ENCODE peak calls at places on chromosomes 16 and 17, in seven cellular contexts. One of them, this sample, is unnamed.

GRCh38 chr16:2799852-2800226 is 1.6 kb downstream of the PRSS41 start:
- DNase-seq in MM.1S: no peak
- DNase-seq in ascending aorta: no peak
- DNase-seq in effector memory CD4-positive, alpha-beta T cell: no peak
- DNase-seq in GM23338: no peak
- DNase-seq in upper lobe of right lung: peak; percentile 72
- DNase-seq in CD8-positive, alpha-beta T cell: no peak
- DNase-seq in this sample: no peak

GRCh38 chr17:63477471-63478440 is 895 bp downstream of the ACE start:
- DNase-seq in MM.1S: no peak
- DNase-seq in ascending aorta: no peak
- DNase-seq in effector memory CD4-positive, alpha-beta T cell: no peak
- DNase-seq in GM23338: no peak
- DNase-seq in upper lobe of right lung: no peak
- DNase-seq in CD8-positive, alpha-beta T cell: no peak
- DNase-seq in this sample: no peak

GRCh38 chr17:37661372-37662014 is 18.2 kb upstream of the DDX52 start:
- DNase-seq in MM.1S: no peak
- DNase-seq in ascending aorta: no peak
- DNase-seq in effector memory CD4-positive, alpha-beta T cell: no peak
- DNase-seq in GM23338: peak; percentile 49
- DNase-seq in upper lobe of right lung: no peak
- DNase-seq in CD8-positive, alpha-beta T cell: no peak
- DNase-seq in this sample: no peak

GRCh38 chr17:50604470-50604869 is 30.2 kb upstream of the ABCC3 start:
- DNase-seq in MM.1S: no peak
- DNase-seq in ascending aorta: no peak
- DNase-seq in effector memory CD4-positive, alpha-beta T cell: no peak
- DNase-seq in GM23338: peak; percentile 62
- DNase-seq in upper lobe of right lung: no peak
- DNase-seq in CD8-positive, alpha-beta T cell: no peak
- DNase-seq in this sample: no peak

GRCh38 chr16:55056585-55057520 is 126.2 kb downstream of the IRX5 start:
- DNase-seq in MM.1S: no peak
- DNase-seq in ascending aorta: no peak
- DNase-seq in effector memory CD4-positive, alpha-beta T cell: no peak
- DNase-seq in GM23338: peak; percentile 95
- DNase-seq in upper lobe of right lung: peak; percentile 42
- DNase-seq in CD8-positive, alpha-beta T cell: no peak
- DNase-seq in this sample: no peak

GRCh38 chr16:56671706-56672105 is 2.1 kb downstream of the MT1H start:
- DNase-seq in MM.1S: no peak
- DNase-seq in ascending aorta: no peak
- DNase-seq in effector memory CD4-positive, alpha-beta T cell: no peak
- DNase-seq in GM23338: no peak
- DNase-seq in upper lobe of right lung: no peak
- DNase-seq in CD8-positive, alpha-beta T cell: no peak
- DNase-seq in this sample: no peak

GRCh38 chr17:60630352-60630751 is 30.4 kb downstream of the PPM1D start:
- DNase-seq in MM.1S: no peak
- DNase-seq in ascending aorta: no peak
- DNase-seq in effector memory CD4-positive, alpha-beta T cell: no peak
- DNase-seq in GM23338: no peak
- DNase-seq in upper lobe of right lung: no peak
- DNase-seq in CD8-positive, alpha-beta T cell: no peak
- DNase-seq in this sample: no peak

GRCh38 chr16:58121132-58121531 is 8.0 kb downstream of the CFAP20 start:
- DNase-seq in MM.1S: no peak
- DNase-seq in ascending aorta: no peak
- DNase-seq in effector memory CD4-positive, alpha-beta T cell: no peak
- DNase-seq in GM23338: no peak
- DNase-seq in upper lobe of right lung: no peak
- DNase-seq in CD8-positive, alpha-beta T cell: no peak
- DNase-seq in this sample: no peak

GRCh38 chr17:9937164-9937835 is 32.2 kb upstream of the RCVRN start:
- DNase-seq in MM.1S: no peak
- DNase-seq in ascending aorta: no peak
- DNase-seq in effector memory CD4-positive, alpha-beta T cell: no peak
- DNase-seq in GM23338: no peak
- DNase-seq in upper lobe of right lung: no peak
- DNase-seq in CD8-positive, alpha-beta T cell: no peak
- DNase-seq in this sample: no peak

GRCh38 chr16:12646490-12647274 is 157.0 kb downstream of the CPPED1 start:
- DNase-seq in MM.1S: peak; percentile 6
- DNase-seq in ascending aorta: no peak
- DNase-seq in effector memory CD4-positive, alpha-beta T cell: no peak
- DNase-seq in GM23338: no peak
- DNase-seq in upper lobe of right lung: no peak
- DNase-seq in CD8-positive, alpha-beta T cell: no peak
- DNase-seq in this sample: no peak

GRCh38 chr16:87570938-87571867 is 31.1 kb upstream of the JPH3 start:
- DNase-seq in MM.1S: no peak
- DNase-seq in ascending aorta: peak; percentile 86
- DNase-seq in effector memory CD4-positive, alpha-beta T cell: no peak
- DNase-seq in GM23338: peak; percentile 89
- DNase-seq in upper lobe of right lung: peak; percentile 77
- DNase-seq in CD8-positive, alpha-beta T cell: no peak
- DNase-seq in this sample: peak; percentile 28

GRCh38 chr16:5028950-5029475 is 4.7 kb downstream of the NAGPA start:
- DNase-seq in MM.1S: no peak
- DNase-seq in ascending aorta: no peak
- DNase-seq in effector memory CD4-positive, alpha-beta T cell: no peak
- DNase-seq in GM23338: no peak
- DNase-seq in upper lobe of right lung: no peak
- DNase-seq in CD8-positive, alpha-beta T cell: no peak
- DNase-seq in this sample: no peak

GRCh38 chr17:21297026-21297520 is 12.6 kb downstream of the MAP2K3 start:
- DNase-seq in MM.1S: no peak
- DNase-seq in ascending aorta: no peak
- DNase-seq in effector memory CD4-positive, alpha-beta T cell: no peak
- DNase-seq in GM23338: no peak
- DNase-seq in upper lobe of right lung: peak; percentile 67
- DNase-seq in CD8-positive, alpha-beta T cell: no peak
- DNase-seq in this sample: no peak

GRCh38 chr16:84933774-84934571 is 77.4 kb downstream of the ZDHHC7 start:
- DNase-seq in MM.1S: no peak
- DNase-seq in ascending aorta: peak; percentile 91
- DNase-seq in effector memory CD4-positive, alpha-beta T cell: no peak
- DNase-seq in GM23338: no peak
- DNase-seq in upper lobe of right lung: peak; percentile 74
- DNase-seq in CD8-positive, alpha-beta T cell: no peak
- DNase-seq in this sample: no peak

GRCh38 chr16:85025781-85026653 is 1.6 kb upstream of the KIAA0513 start:
- DNase-seq in MM.1S: no peak
- DNase-seq in ascending aorta: no peak
- DNase-seq in effector memory CD4-positive, alpha-beta T cell: no peak
- DNase-seq in GM23338: no peak
- DNase-seq in upper lobe of right lung: no peak
- DNase-seq in CD8-positive, alpha-beta T cell: no peak
- DNase-seq in this sample: no peak

GRCh38 chr17:79093270-79093669 is 18.6 kb downstream of the ENGASE start:
- DNase-seq in MM.1S: no peak
- DNase-seq in ascending aorta: no peak
- DNase-seq in effector memory CD4-positive, alpha-beta T cell: no peak
- DNase-seq in GM23338: no peak
- DNase-seq in upper lobe of right lung: no peak
- DNase-seq in CD8-positive, alpha-beta T cell: no peak
- DNase-seq in this sample: no peak

GRCh38 chr17:19762515-19762961 is 14.4 kb upstream of the ALDH3A1 start:
- DNase-seq in MM.1S: peak; percentile 51
- DNase-seq in ascending aorta: peak; percentile 85
- DNase-seq in effector memory CD4-positive, alpha-beta T cell: peak; percentile 33
- DNase-seq in GM23338: peak; percentile 92
- DNase-seq in upper lobe of right lung: peak; percentile 88
- DNase-seq in CD8-positive, alpha-beta T cell: peak; percentile 81
- DNase-seq in this sample: peak; percentile 36

GRCh38 chr17:74851612-74852236 is 8.0 kb downstream of the GRIN2C start:
- DNase-seq in MM.1S: no peak
- DNase-seq in ascending aorta: no peak
- DNase-seq in effector memory CD4-positive, alpha-beta T cell: no peak
- DNase-seq in GM23338: peak; percentile 25
- DNase-seq in upper lobe of right lung: no peak
- DNase-seq in CD8-positive, alpha-beta T cell: no peak
- DNase-seq in this sample: no peak

GRCh38 chr16:65200857-65201256 is 79.0 kb upstream of the CDH11 start:
- DNase-seq in MM.1S: no peak
- DNase-seq in ascending aorta: no peak
- DNase-seq in effector memory CD4-positive, alpha-beta T cell: no peak
- DNase-seq in GM23338: no peak
- DNase-seq in upper lobe of right lung: no peak
- DNase-seq in CD8-positive, alpha-beta T cell: no peak
- DNase-seq in this sample: no peak

GRCh38 chr16:6038966-6039530 is 941.5 kb upstream of the EEF2KMT start:
- DNase-seq in MM.1S: no peak
- DNase-seq in ascending aorta: no peak
- DNase-seq in effector memory CD4-positive, alpha-beta T cell: no peak
- DNase-seq in GM23338: no peak
- DNase-seq in upper lobe of right lung: no peak
- DNase-seq in CD8-positive, alpha-beta T cell: no peak
- DNase-seq in this sample: no peak

GRCh38 chr16:85863384-85863774 is 35.6 kb upstream of the IRF8 start:
- DNase-seq in MM.1S: no peak
- DNase-seq in ascending aorta: no peak
- DNase-seq in effector memory CD4-positive, alpha-beta T cell: no peak
- DNase-seq in GM23338: no peak
- DNase-seq in upper lobe of right lung: no peak
- DNase-seq in CD8-positive, alpha-beta T cell: peak; percentile 11
- DNase-seq in this sample: no peak

GRCh38 chr16:20322696-20323095 is 4.6 kb downstream of the GP2 start:
- DNase-seq in MM.1S: no peak
- DNase-seq in ascending aorta: no peak
- DNase-seq in effector memory CD4-positive, alpha-beta T cell: no peak
- DNase-seq in GM23338: no peak
- DNase-seq in upper lobe of right lung: no peak
- DNase-seq in CD8-positive, alpha-beta T cell: no peak
- DNase-seq in this sample: no peak

GRCh38 chr16:20323591-20324117 is 3.7 kb downstream of the GP2 start:
- DNase-seq in MM.1S: no peak
- DNase-seq in ascending aorta: no peak
- DNase-seq in effector memory CD4-positive, alpha-beta T cell: no peak
- DNase-seq in GM23338: peak; percentile 9
- DNase-seq in upper lobe of right lung: no peak
- DNase-seq in CD8-positive, alpha-beta T cell: no peak
- DNase-seq in this sample: no peak

GRCh38 chr16:20320178-20320577 is 7.1 kb downstream of the GP2 start:
- DNase-seq in MM.1S: no peak
- DNase-seq in ascending aorta: no peak
- DNase-seq in effector memory CD4-positive, alpha-beta T cell: no peak
- DNase-seq in GM23338: no peak
- DNase-seq in upper lobe of right lung: no peak
- DNase-seq in CD8-positive, alpha-beta T cell: no peak
- DNase-seq in this sample: no peak

GRCh38 chr16:20320592-20320991 is 6.7 kb downstream of the GP2 start:
- DNase-seq in MM.1S: no peak
- DNase-seq in ascending aorta: no peak
- DNase-seq in effector memory CD4-positive, alpha-beta T cell: no peak
- DNase-seq in GM23338: no peak
- DNase-seq in upper lobe of right lung: no peak
- DNase-seq in CD8-positive, alpha-beta T cell: no peak
- DNase-seq in this sample: no peak

DNA sequence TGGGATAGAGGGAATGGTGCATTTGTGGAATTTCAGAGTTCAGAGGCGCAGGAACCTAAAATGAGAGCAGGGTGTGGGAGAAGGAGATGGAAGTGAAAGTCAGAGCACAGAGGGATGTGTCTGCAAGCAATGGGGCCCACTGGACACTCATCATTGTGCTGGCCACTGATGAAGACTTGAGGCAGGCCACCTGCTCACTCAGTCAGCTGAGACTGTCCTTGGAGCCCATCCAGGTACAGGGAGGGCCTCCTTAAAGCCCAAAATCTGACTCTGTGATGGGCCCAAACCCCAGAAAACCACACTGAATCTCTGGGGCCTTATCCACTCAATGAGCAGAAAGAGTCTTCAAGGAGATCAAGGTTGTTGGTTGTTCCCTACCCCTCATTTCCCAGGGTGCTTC is 5.6 kb downstream of the GP2 start:
- DNase-seq in MM.1S: no peak
- DNase-seq in ascending aorta: no peak
- DNase-seq in effector memory CD4-positive, alpha-beta T cell: no peak
- DNase-seq in GM23338: no peak
- DNase-seq in upper lobe of right lung: no peak
- DNase-seq in CD8-positive, alpha-beta T cell: no peak
- DNase-seq in this sample: no peak
- H3K4me3 ChIP-seq in MM.1S: no peak overlapping the region
- H3K4me3 ChIP-seq in ascending aorta: no peak overlapping the region
- H3K4me3 ChIP-seq in effector memory CD4-positive, alpha-beta T cell: no peak overlapping the region
- H3K4me3 ChIP-seq in GM23338: no peak overlapping the region
- H3K4me3 ChIP-seq in upper lobe of right lung: no peak overlapping the region
- H3K4me3 ChIP-seq in CD8-positive, alpha-beta T cell: no peak overlapping the region
- H3K4me3 ChIP-seq in this sample: no peak overlapping the region

GRCh38 chr17:81834831-81835267 is at the start of gene PPP1R27:
- DNase-seq in MM.1S: no peak
- DNase-seq in ascending aorta: no peak
- DNase-seq in effector memory CD4-positive, alpha-beta T cell: no peak
- DNase-seq in GM23338: no peak
- DNase-seq in upper lobe of right lung: no peak
- DNase-seq in CD8-positive, alpha-beta T cell: no peak
- DNase-seq in this sample: no peak
- H3K27ac ChIP-seq in MM.1S: no peak within 1 kb of the TSS
- H3K27ac ChIP-seq in ascending aorta: no peak within 1 kb of the TSS
- H3K27ac ChIP-seq in effector memory CD4-positive, alpha-beta T cell: peak within 1 kb of the TSS; percentile 81
- H3K27ac ChIP-seq in GM23338: peak within 1 kb of the TSS; percentile 87
- H3K27ac ChIP-seq in upper lobe of right lung: peak within 1 kb of the TSS; percentile 92
- H3K27ac ChIP-seq in CD8-positive, alpha-beta T cell: no peak within 1 kb of the TSS
- H3K27ac ChIP-seq in this sample: peak within 1 kb of the TSS; percentile 86

DNA sequence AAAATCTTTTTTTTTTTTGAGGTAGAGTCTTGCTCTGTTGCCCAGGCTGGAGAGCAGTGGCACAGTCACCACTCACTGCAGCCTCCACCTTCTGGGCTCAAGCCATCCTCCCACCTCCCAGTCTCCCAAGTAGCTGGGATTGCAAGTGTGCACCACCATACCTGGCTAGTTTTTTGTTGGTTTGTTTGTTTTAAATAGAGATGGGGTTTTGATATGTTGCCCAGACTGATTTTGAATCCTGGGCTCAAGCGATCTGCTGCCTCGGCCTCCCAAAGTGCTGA is 2.0 kb downstream of the LRRC37B start:
- DNase-seq in MM.1S: no peak
- DNase-seq in ascending aorta: no peak
- DNase-seq in effector memory CD4-positive, alpha-beta T cell: no peak
- DNase-seq in GM23338: no peak
- DNase-seq in upper lobe of right lung: no peak
- DNase-seq in CD8-positive, alpha-beta T cell: no peak
- DNase-seq in this sample: no peak
- H3K4me3 ChIP-seq in MM.1S: no peak overlapping the region
- H3K4me3 ChIP-seq in ascending aorta: peak overlapping the region; percentile 95
- H3K4me3 ChIP-seq in effector memory CD4-positive, alpha-beta T cell: peak overlapping the region; percentile 94
- H3K4me3 ChIP-seq in GM23338: peak overlapping the region; percentile 98
- H3K4me3 ChIP-seq in upper lobe of right lung: peak overlapping the region; percentile 76
- H3K4me3 ChIP-seq in CD8-positive, alpha-beta T cell: peak overlapping the region; percentile 1
- H3K4me3 ChIP-seq in this sample: peak overlapping the region; percentile 98

DNA sequence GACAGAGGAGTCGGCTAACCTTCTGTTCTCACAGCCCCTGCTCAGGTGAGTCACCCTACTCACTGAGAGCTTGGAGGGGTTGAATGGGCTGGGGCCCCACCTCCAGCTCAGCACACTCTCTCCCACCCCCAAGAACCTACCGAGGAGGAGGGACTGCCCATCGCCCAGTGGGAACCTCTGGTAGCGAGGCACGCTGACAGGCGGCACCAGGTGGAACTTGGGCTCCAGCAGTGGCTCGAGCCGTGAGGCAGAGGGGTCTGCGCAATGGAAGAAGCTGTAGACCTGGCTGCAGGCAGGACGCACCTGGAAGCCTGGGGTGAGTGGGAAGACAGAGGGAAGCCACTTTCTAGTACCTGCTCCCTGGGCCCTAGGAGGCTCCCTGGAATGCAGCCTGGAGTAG is 28.3 kb downstream of the PIMREG start:
- DNase-seq in MM.1S: no peak
- DNase-seq in ascending aorta: no peak
- DNase-seq in effector memory CD4-positive, alpha-beta T cell: no peak
- DNase-seq in GM23338: no peak
- DNase-seq in upper lobe of right lung: no peak
- DNase-seq in CD8-positive, alpha-beta T cell: no peak
- DNase-seq in this sample: no peak
- H3K27ac ChIP-seq in MM.1S: no peak overlapping the region
- H3K27ac ChIP-seq in ascending aorta: no peak overlapping the region
- H3K27ac ChIP-seq in effector memory CD4-positive, alpha-beta T cell: no peak overlapping the region
- H3K27ac ChIP-seq in GM23338: no peak overlapping the region
- H3K27ac ChIP-seq in upper lobe of right lung: no peak overlapping the region
- H3K27ac ChIP-seq in CD8-positive, alpha-beta T cell: no peak overlapping the region
- H3K27ac ChIP-seq in this sample: no peak overlapping the region

This sample was measured in thoracic aorta.